ENCODE peak calls at places on chromosomes 12 and 14, in four cellular contexts. One of them, this sample, is unnamed.

GRCh38 chr12:47079365-47079893 is at the start of gene PCED1B:
- DNase-seq in GM12878: no peak
- DNase-seq in HepG2: peak; percentile 8
- DNase-seq in K562: peak; percentile 41
- DNase-seq in this sample: peak; percentile 49

GRCh38 chr14:68444449-68445168 is 348.3 kb downstream of the ZFP36L1 start:
- DNase-seq in GM12878: no peak
- DNase-seq in HepG2: peak; percentile 20
- DNase-seq in K562: no peak
- DNase-seq in this sample: no peak

GRCh38 chr12:109770104-109770860 is 56.7 kb downstream of the FAM222A start:
- DNase-seq in GM12878: no peak
- DNase-seq in HepG2: no peak
- DNase-seq in K562: no peak
- DNase-seq in this sample: no peak

GRCh38 chr14:96582995-96583394 is 80.8 kb downstream of the PAPOLA start:
- DNase-seq in GM12878: no peak
- DNase-seq in HepG2: no peak
- DNase-seq in K562: no peak
- DNase-seq in this sample: no peak

GRCh38 chr12:54416908-54417603 is 2.0 kb downstream of the ITGA5 start:
- DNase-seq in GM12878: no peak
- DNase-seq in HepG2: no peak
- DNase-seq in K562: peak; percentile 51
- DNase-seq in this sample: no peak

GRCh38 chr12:23906329-23906728 is 43.1 kb downstream of the SOX5 start:
- DNase-seq in GM12878: no peak
- DNase-seq in HepG2: peak; percentile 20
- DNase-seq in K562: no peak
- DNase-seq in this sample: no peak

GRCh38 chr14:88929656-88930436 is 105.4 kb downstream of the TTC8 start:
- DNase-seq in GM12878: no peak
- DNase-seq in HepG2: peak; percentile 3
- DNase-seq in K562: peak; percentile 12
- DNase-seq in this sample: no peak

GRCh38 chr12:56631790-56632700 is 1.9 kb upstream of the BAZ2A start:
- DNase-seq in GM12878: no peak
- DNase-seq in HepG2: peak; percentile 14
- DNase-seq in K562: peak; percentile 83
- DNase-seq in this sample: peak; percentile 48

GRCh38 chr12:108675792-108676191 is 42.1 kb upstream of the SELPLG start:
- DNase-seq in GM12878: no peak
- DNase-seq in HepG2: no peak
- DNase-seq in K562: no peak
- DNase-seq in this sample: no peak

GRCh38 chr12:30719060-30719459 is 23.4 kb upstream of the IPO8 start:
- DNase-seq in GM12878: no peak
- DNase-seq in HepG2: no peak
- DNase-seq in K562: no peak
- DNase-seq in this sample: no peak

GRCh38 chr14:78608998-78609787 is 439.0 kb downstream of the NRXN3 start:
- DNase-seq in GM12878: no peak
- DNase-seq in HepG2: no peak
- DNase-seq in K562: no peak
- DNase-seq in this sample: no peak

GRCh38 chr14:99562848-99563748 is 40.9 kb downstream of the CCDC85C start:
- DNase-seq in GM12878: no peak
- DNase-seq in HepG2: peak; percentile 84
- DNase-seq in K562: peak; percentile 55
- DNase-seq in this sample: peak; percentile 67

GRCh38 chr14:26872930-26873470 is 275.2 kb upstream of the NOVA1 start:
- DNase-seq in GM12878: no peak
- DNase-seq in HepG2: no peak
- DNase-seq in K562: peak; percentile 3
- DNase-seq in this sample: no peak

GRCh38 chr12:53221203-53222076 is 10.6 kb downstream of the RARG start:
- DNase-seq in GM12878: no peak
- DNase-seq in HepG2: peak; percentile 77
- DNase-seq in K562: peak; percentile 82
- DNase-seq in this sample: peak; percentile 75

GRCh38 chr14:22433059-22433458 is 156.0 kb downstream of the DAD1 start:
- DNase-seq in GM12878: no peak
- DNase-seq in HepG2: no peak
- DNase-seq in K562: no peak
- DNase-seq in this sample: no peak

GRCh38 chr12:65826513-65827171 is 2.4 kb downstream of the HMGA2 start:
- DNase-seq in GM12878: no peak
- DNase-seq in HepG2: no peak
- DNase-seq in K562: no peak
- DNase-seq in this sample: no peak

GRCh38 chr12:94222351-94222750 is 74.0 kb downstream of the PLXNC1 start:
- DNase-seq in GM12878: no peak
- DNase-seq in HepG2: no peak
- DNase-seq in K562: no peak
- DNase-seq in this sample: no peak

GRCh38 chr12:40015360-40015759 is 90.5 kb downstream of the SLC2A13 start:
- DNase-seq in GM12878: no peak
- DNase-seq in HepG2: no peak
- DNase-seq in K562: no peak
- DNase-seq in this sample: no peak

DNA sequence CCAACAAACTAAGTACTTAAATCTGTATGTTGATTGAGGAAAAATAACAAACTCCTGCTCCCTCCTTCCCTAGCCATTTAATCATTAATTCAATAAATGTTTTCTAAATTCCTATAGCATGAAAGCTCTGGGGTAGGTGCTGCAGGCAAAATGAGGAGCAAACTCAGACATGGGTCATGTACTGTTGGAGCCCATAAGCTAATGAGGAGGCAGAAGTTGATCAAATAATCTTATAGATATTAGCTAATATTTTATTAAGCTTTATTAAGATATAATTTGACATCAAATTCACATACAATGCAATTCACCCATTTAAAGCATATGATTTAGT is 70.6 kb downstream of the SYNE2 start:
- DNase-seq in GM12878: no peak
- DNase-seq in HepG2: no peak
- DNase-seq in K562: no peak
- DNase-seq in this sample: no peak
- TF ChIP-seq TARDBP in GM12878: no peak
- TF ChIP-seq TARDBP in HepG2: no peak
- TF ChIP-seq TARDBP in K562: no peak
- TF ChIP-seq TARDBP in this sample: no peak

GRCh38 chr14:75025082-75025481 is 22.4 kb downstream of the EIF2B2 start:
- DNase-seq in GM12878: no peak
- DNase-seq in HepG2: no peak
- DNase-seq in K562: no peak
- DNase-seq in this sample: no peak
- TF ChIP-seq TARDBP in GM12878: no peak
- TF ChIP-seq TARDBP in HepG2: no peak
- TF ChIP-seq TARDBP in K562: no peak
- TF ChIP-seq TARDBP in this sample: no peak

GRCh38 chr12:121989266-121989950 is 32.3 kb upstream of the BCL7A start:
- DNase-seq in GM12878: no peak
- DNase-seq in HepG2: no peak
- DNase-seq in K562: no peak
- DNase-seq in this sample: peak; percentile 63
- TF ChIP-seq TARDBP in GM12878: no peak
- TF ChIP-seq TARDBP in HepG2: no peak
- TF ChIP-seq TARDBP in K562: no peak
- TF ChIP-seq TARDBP in this sample: no peak

DNA sequence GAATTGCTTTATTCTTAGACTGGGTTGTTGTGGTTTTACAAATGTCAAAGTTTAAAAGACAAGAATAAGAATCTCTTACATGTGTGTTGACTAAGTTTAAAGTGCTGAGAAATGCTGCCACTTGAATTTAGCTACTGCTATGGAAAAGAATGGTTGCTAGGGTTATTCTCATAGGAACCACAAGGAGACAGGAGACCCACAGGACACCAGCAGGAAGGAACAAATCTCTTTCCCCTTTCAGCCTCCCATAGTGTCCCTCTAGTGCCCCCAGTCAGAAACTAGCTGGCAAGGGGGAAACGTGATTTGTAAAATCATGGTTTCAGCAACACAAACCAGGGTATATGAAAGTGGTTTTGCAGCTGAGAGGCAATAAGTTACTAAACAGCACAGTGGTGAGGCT is 102.7 kb downstream of the ST8SIA1 start:
- DNase-seq in GM12878: no peak
- DNase-seq in HepG2: no peak
- DNase-seq in K562: no peak
- DNase-seq in this sample: peak; percentile 10
- TF ChIP-seq TARDBP in GM12878: no peak
- TF ChIP-seq TARDBP in HepG2: no peak
- TF ChIP-seq TARDBP in K562: no peak
- TF ChIP-seq TARDBP in this sample: no peak

DNA sequence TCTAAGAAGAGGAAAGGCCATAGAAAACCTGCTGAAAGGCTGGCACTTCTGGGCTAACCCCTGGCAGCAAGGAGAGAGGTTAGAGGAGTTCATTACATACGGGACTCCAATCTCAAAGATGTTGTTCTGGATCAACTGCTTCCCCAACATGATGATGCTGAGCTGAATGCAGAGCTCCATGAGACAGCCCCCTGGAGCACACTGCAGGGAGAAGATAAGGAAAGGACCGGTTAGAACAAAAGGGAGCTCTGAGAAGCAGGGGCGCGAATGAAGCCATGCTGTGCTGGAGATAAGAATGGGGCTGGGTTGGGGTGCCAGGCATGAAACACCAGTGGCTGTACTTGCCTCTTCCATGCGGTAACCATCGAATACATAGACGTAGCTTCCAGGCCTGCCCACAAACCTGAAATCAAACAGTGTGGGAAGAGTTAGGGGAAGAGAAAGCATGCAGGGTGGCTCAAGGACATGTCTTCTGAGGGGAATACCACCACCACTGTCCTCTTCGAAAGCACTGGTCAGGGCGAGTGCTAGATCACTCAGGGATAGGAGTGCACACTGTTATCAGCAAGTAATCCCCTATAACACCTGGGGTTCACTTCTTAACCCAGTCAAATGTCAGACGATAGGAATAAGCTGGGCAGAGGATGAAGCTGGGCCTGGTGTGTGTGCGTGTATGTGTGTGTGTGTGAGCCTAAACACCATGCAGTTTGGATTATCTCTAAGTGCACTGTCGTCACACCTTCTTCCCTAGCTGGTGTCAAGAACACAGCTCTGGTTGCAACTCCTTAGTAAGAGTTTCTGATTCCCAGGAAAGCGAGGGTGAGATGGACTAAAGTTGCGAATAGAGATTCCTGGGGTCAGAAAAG is 180.9 kb downstream of the NTF3 start:
- DNase-seq in GM12878: no peak
- DNase-seq in HepG2: no peak
- DNase-seq in K562: peak; percentile 64
- DNase-seq in this sample: no peak
- TF ChIP-seq TARDBP in GM12878: no peak
- TF ChIP-seq TARDBP in HepG2: no peak
- TF ChIP-seq TARDBP in K562: no peak
- TF ChIP-seq TARDBP in this sample: no peak

DNA sequence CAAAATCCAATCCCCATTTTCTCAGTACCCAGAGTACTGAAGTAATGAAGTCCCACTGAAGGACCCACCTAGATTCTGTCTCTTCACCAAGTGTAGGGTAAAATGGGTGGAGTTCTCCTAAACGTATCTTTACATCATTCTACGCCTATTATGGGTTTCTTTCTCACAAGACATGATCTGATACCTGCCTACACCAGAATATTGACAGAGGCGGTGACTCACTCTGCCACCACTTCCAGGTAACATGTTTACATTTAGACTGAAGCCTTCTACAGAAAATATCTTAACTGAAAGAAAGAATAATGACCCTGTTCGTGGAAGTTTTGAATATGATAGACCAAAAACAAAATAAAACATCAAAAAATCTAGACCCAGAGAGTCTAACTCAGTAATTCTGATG is 89.8 kb downstream of the BTG1 start:
- DNase-seq in GM12878: no peak
- DNase-seq in HepG2: no peak
- DNase-seq in K562: no peak
- DNase-seq in this sample: no peak
- TF ChIP-seq TARDBP in GM12878: no peak
- TF ChIP-seq TARDBP in HepG2: no peak
- TF ChIP-seq TARDBP in K562: no peak
- TF ChIP-seq TARDBP in this sample: no peak

DNA sequence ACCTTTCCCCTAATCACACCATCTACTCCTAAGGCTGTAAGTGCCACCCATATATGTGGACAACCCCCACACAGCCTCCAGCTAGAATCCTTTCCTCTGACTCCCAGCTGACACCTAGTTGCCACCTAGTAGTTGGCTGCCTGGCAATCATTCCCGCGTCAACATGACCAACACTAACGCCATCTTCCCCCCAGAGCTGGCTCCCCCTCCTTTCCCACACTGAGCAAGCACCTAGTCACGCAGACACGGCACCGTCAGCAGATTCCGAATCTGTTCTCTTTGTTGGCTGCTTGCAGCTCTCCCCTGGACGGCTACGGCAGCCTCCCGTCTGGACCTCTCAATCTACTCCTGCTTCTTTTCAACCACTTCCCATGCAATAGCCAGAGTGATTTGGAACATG is 27.7 kb downstream of the UBR7 start:
- DNase-seq in GM12878: no peak
- DNase-seq in HepG2: no peak
- DNase-seq in K562: no peak
- DNase-seq in this sample: no peak
- TF ChIP-seq TARDBP in GM12878: no peak
- TF ChIP-seq TARDBP in HepG2: no peak
- TF ChIP-seq TARDBP in K562: no peak
- TF ChIP-seq TARDBP in this sample: no peak

This sample was measured in HEK293T.